ENCODE peak calls at places on chromosome 17, in six cellular contexts. V, T, K, Z, M and J are unnamed samples.

GRCh38 chr17:70668938-70669778 is 499.8 kb downstream of the KCNJ2 start:
- DNase-seq in V (no peak), K (peak), Z (no peak), T (no peak), M (no peak), J (no peak)

GRCh38 chr17:45841883-45842525 is 2.7 kb upstream of the SPPL2C start:
- DNase-seq in T (no peak), V (no peak), K (peak), Z (no peak), M (no peak), J (no peak)

GRCh38 chr17:17900615-17901520 is 64.1 kb upstream of the SREBF1 start:
- DNase-seq in T (no peak), V (no peak), K (peak), M (peak), Z (no peak), J (no peak)

GRCh38 chr17:21043296-21044232 is 753 bp upstream of the USP22 start:
- DNase-seq in V (peak), M (peak), T (no peak), Z (peak), K (peak), J (no peak)

GRCh38 chr17:47230864-47231263 is 21.7 kb downstream of the MYL4 start:
- DNase-seq in M (no peak), V (no peak), T (no peak), K (no peak), Z (no peak), J (no peak)

GRCh38 chr17:82892869-82893565 is 53.2 kb upstream of the ZNF750 start:
- DNase-seq in M (no peak), K (peak), Z (no peak), V (peak), T (no peak), J (no peak)

GRCh38 chr17:66776999-66777688 is 57.8 kb upstream of the CACNG5 start:
- DNase-seq in T (no peak), M (no peak), V (no peak), Z (no peak), K (no peak), J (no peak)

GRCh38 chr17:8120520-8121443 is 2.5 kb upstream of the ALOXE3 start:
- DNase-seq in T (peak), V (peak), M (no peak), K (peak), Z (no peak), J (peak)

GRCh38 chr17:61394630-61395408 is 4.8 kb upstream of the TBX2 start:
- DNase-seq in V (no peak), M (no peak), Z (no peak), K (no peak), T (no peak), J (no peak)

GRCh38 chr17:47895254-47895855 is 681 bp upstream of the SP2 start:
- DNase-seq in M (no peak), K (peak), Z (no peak), T (no peak), V (peak), J (no peak)

GRCh38 chr17:28675980-28676379 is 14.0 kb downstream of the SUPT6H start:
- DNase-seq in V (no peak), T (no peak), Z (no peak), K (no peak), M (no peak), J (no peak)

GRCh38 chr17:61583242-61583641 is 7.8 kb downstream of the NACA2 start:
- DNase-seq in T (peak), K (no peak), Z (no peak), V (no peak), M (no peak), J (no peak)

GRCh38 chr17:40415390-40415789 is 2.3 kb downstream of the TOP2A start:
- DNase-seq in Z (no peak), K (no peak), M (peak), V (no peak), T (peak), J (no peak)

GRCh38 chr17:8488931-8489330 is 53.2 kb downstream of the NDEL1 start:
- DNase-seq in M (peak), K (no peak), V (no peak), T (no peak), Z (no peak), J (no peak)

GRCh38 chr17:3534881-3535252 is 22.7 kb downstream of the TRPV3 start:
- DNase-seq in K (peak), V (no peak), Z (no peak), M (no peak), T (peak), J (no peak)